ENCODE peak calls at places on chromosomes 1 and 21, in ten cellular contexts. Z is neural progenitor cell, H is GM23248, F is astrocyte, D is GM23338, I is keratinocyte, G is HCT116, U is hepatocyte, M is mammary epithelial cell, N is fibroblast of lung. T is an unnamed sample. For H3K36me3, the result is how much of the 10 kb centered on the place peaks cover.

GRCh38 chr1:16324456-16324890 is 27.8 kb downstream of the FBXO42 start:
- DNase-seq in Z (no peak), H (peak), F (peak), D (no peak), I (no peak), G (peak), U (peak), M (peak), N (peak), T (peak)

GRCh38 chr1:229716064-229716463 is 90.0 kb downstream of the URB2 start:
- DNase-seq in Z (peak), H (no peak), F (peak), D (peak), I (no peak), G (no peak), U (no peak), M (peak), N (no peak), T (no peak)

GRCh38 chr1:159594581-159594980 is 7.0 kb downstream of the APCS start:
- DNase-seq in Z (no peak), H (peak), F (peak), D (no peak), I (no peak), G (no peak), U (no peak), M (no peak), N (no peak), T (no peak)

GRCh38 chr1:155176544-155177071 is 3.0 kb downstream of the TRIM46 start:
- DNase-seq in Z (peak), H (peak), F (no peak), D (peak), I (no peak), G (peak), U (peak), M (peak), N (peak), T (peak)

GRCh38 chr21:45374826-45375455 is 30.0 kb upstream of the COL18A1 start:
- DNase-seq in Z (no peak), H (no peak), F (no peak), D (no peak), I (no peak), G (no peak), U (no peak), M (no peak), N (no peak), T (no peak)

GRCh38 chr1:94986783-94987182 is 59.9 kb upstream of the CNN3 start:
- DNase-seq in Z (no peak), H (peak), F (peak), D (no peak), I (peak), G (no peak), U (no peak), M (peak), N (peak), T (no peak)

GRCh38 chr1:86229405-86229804 is 72.8 kb upstream of the COL24A1 start:
- DNase-seq in Z (no peak), H (no peak), F (no peak), D (no peak), I (no peak), G (no peak), U (no peak), M (no peak), N (no peak), T (no peak)

GRCh38 chr21:43921979-43922945 is 57.2 kb downstream of the AGPAT3 start:
- DNase-seq in Z (no peak), H (no peak), F (peak), D (no peak), I (no peak), G (no peak), U (no peak), M (no peak), N (no peak), T (no peak)

GRCh38 chr1:208475449-208475848 is 231.3 kb upstream of the PLXNA2 start:
- DNase-seq in Z (no peak), H (peak), F (peak), D (no peak), I (no peak), G (no peak), U (peak), M (peak), N (peak), T (peak)

GRCh38 chr1:6623269-6623965 is 1.3 kb upstream of the THAP3 start:
- DNase-seq in Z (no peak), H (no peak), F (no peak), D (no peak), I (no peak), G (no peak), U (no peak), M (no peak), N (no peak), T (no peak)

GRCh38 chr1:180155202-180155682 is 573 bp downstream of the QSOX1 start:
- DNase-seq in Z (peak), H (peak), F (no peak), D (peak), I (no peak), G (no peak), U (no peak), M (no peak), N (no peak), T (peak)

GRCh38 chr1:229585338-229585737 is 26.8 kb upstream of the ABCB10 start:
- DNase-seq in Z (no peak), H (no peak), F (no peak), D (peak), I (no peak), G (no peak), U (no peak), M (no peak), N (no peak), T (no peak)

GRCh38 chr1:211632808-211633522 is 42.5 kb downstream of the NEK2 start:
- DNase-seq in Z (no peak), H (peak), F (peak), D (no peak), I (no peak), G (no peak), U (no peak), M (peak), N (peak), T (no peak)

GRCh38 chr1:24562625-24563024 is 6.7 kb downstream of the NCMAP start:
- DNase-seq in Z (no peak), H (no peak), F (no peak), D (no peak), I (no peak), G (no peak), U (peak), M (peak), N (no peak), T (peak)

GRCh38 chr1:116769561-116769977 is 15.3 kb downstream of the CD2 start:
- DNase-seq in Z (no peak), H (peak), F (peak), D (no peak), I (peak), G (no peak), U (no peak), M (peak), N (no peak), T (no peak)

GRCh38 chr1:223249854-223250631 is 107.0 kb upstream of the TLR5 start:
- DNase-seq in Z (no peak), H (no peak), F (no peak), D (no peak), I (peak), G (no peak), U (peak), M (peak), N (peak), T (no peak)

GRCh38 chr1:51488372-51489050 is 30.6 kb downstream of the EPS15 start:
- DNase-seq in Z (no peak), H (no peak), F (no peak), D (peak), I (no peak), G (no peak), U (no peak), M (peak), N (no peak), T (no peak)

GRCh38 chr1:221078260-221078965 is 199.2 kb downstream of the HLX start:
- DNase-seq in Z (no peak), H (peak), F (peak), D (no peak), I (no peak), G (no peak), U (no peak), M (no peak), N (peak), T (no peak)

GRCh38 chr1:205914730-205915129 is 28.5 kb downstream of the SLC26A9 start:
- DNase-seq in Z (no peak), H (no peak), F (no peak), D (no peak), I (no peak), G (no peak), U (peak), M (no peak), N (no peak), T (no peak)

GRCh38 chr1:228668553-228669400 is 66.5 kb upstream of the RHOU start:
- DNase-seq in Z (no peak), H (peak), F (peak), D (no peak), I (no peak), G (no peak), U (no peak), M (no peak), N (peak), T (no peak)

GRCh38 chr1:230701895-230702768 is 11.8 kb downstream of the AGT start:
- DNase-seq in Z (no peak), H (no peak), F (no peak), D (no peak), I (no peak), G (no peak), U (peak), M (no peak), N (no peak), T (no peak)

GRCh38 chr1:110903853-110904500 is 31.0 kb downstream of the CD53 start:
- DNase-seq in Z (no peak), H (no peak), F (no peak), D (no peak), I (no peak), G (no peak), U (no peak), M (peak), N (no peak), T (no peak)

GRCh38 chr21:42980959-42981523 is 6.7 kb downstream of the PKNOX1 start:
- DNase-seq in Z (no peak), H (no peak), F (no peak), D (no peak), I (no peak), G (no peak), U (no peak), M (no peak), N (no peak), T (no peak)

GRCh38 chr1:18883079-18883478 is 19.3 kb downstream of the ALDH4A1 start:
- DNase-seq in Z (no peak), H (no peak), F (no peak), D (no peak), I (no peak), G (no peak), U (no peak), M (no peak), N (no peak), T (no peak)

GRCh38 chr1:18882511-18882910 is 19.8 kb downstream of the ALDH4A1 start:
- DNase-seq in Z (no peak), H (peak), F (peak), D (no peak), I (no peak), G (no peak), U (no peak), M (no peak), N (no peak), T (no peak)

GRCh38 chr1:18880585-18880984 is 21.1 kb upstream of the TAS1R2 start:
- DNase-seq in Z (no peak), H (no peak), F (no peak), D (no peak), I (no peak), G (no peak), U (no peak), M (no peak), N (no peak), T (no peak)

GRCh38 chr1:18881164-18881563 is 21.2 kb downstream of the ALDH4A1 start:
- DNase-seq in Z (no peak), H (no peak), F (no peak), D (no peak), I (no peak), G (no peak), U (no peak), M (no peak), N (no peak), T (no peak)

GRCh38 chr1:18881642-18882431 is 20.5 kb downstream of the ALDH4A1 start:
- DNase-seq in Z (no peak), H (no peak), F (no peak), D (no peak), I (no peak), G (no peak), U (no peak), M (peak), N (no peak), T (no peak)
- H3K36me3 ChIP-seq in Z (under half), H (under half), F (under half), D (under half), I (under half), G (under half), U (under half), M (under half), N (under half), T (under half)

DNA sequence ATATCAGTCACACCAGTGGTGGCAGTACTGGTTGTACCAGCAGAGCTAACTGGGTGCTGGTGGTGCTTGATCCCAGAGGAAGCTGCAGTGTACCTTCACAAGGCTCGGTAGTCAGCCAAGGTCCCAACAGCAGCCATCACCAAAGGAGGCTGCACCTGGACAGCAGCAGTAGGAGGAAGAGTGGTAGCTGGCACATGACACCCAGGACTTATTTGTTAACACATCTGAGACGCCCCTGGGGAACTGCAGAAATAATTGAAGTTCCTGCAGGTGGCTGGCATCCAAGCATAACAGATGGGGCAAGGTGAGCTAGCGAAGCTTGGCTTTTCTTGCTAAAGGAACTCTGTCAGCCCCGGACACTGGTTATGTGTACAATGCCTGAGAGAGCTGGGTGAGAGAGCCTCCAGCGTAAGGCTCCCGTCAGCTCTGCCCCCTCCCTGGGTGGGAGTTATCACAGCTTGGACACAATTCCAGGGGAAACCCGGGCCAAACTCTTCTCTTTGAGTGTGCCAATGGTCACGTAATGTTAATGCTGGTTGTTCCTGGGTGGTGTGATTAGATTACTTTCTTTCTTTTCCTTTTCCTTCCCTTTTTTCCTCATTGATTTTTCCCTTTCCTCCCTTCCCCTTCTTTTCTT is 29.1 kb upstream of the PARP1 start:
- DNase-seq in Z (no peak), H (no peak), F (no peak), D (no peak), I (no peak), G (no peak), U (no peak), M (peak), N (no peak), T (no peak)
- TF ChIP-seq EZH2 in Z (no peak), H (no peak), F (no peak), D (no peak), I (no peak), G (no peak), U (no peak), M (no peak), N (no peak), T (no peak)

GRCh38 chr1:198919667-198920398 is 281.0 kb downstream of the PTPRC start:
- DNase-seq in Z (no peak), H (no peak), F (peak), D (peak), I (no peak), G (no peak), U (no peak), M (peak), N (no peak), T (no peak)

GRCh38 chr1:198918920-198919319 is 280.1 kb downstream of the PTPRC start:
- DNase-seq in Z (no peak), H (peak), F (no peak), D (no peak), I (no peak), G (no peak), U (no peak), M (peak), N (no peak), T (no peak)

GRCh38 chr1:198923940-198924339 is 285.1 kb downstream of the PTPRC start:
- DNase-seq in Z (no peak), H (no peak), F (no peak), D (no peak), I (no peak), G (no peak), U (no peak), M (no peak), N (no peak), T (no peak)

GRCh38 chr1:198925575-198925974 is 286.7 kb downstream of the PTPRC start:
- DNase-seq in Z (no peak), H (no peak), F (no peak), D (no peak), I (no peak), G (no peak), U (no peak), M (no peak), N (no peak), T (no peak)

DNA sequence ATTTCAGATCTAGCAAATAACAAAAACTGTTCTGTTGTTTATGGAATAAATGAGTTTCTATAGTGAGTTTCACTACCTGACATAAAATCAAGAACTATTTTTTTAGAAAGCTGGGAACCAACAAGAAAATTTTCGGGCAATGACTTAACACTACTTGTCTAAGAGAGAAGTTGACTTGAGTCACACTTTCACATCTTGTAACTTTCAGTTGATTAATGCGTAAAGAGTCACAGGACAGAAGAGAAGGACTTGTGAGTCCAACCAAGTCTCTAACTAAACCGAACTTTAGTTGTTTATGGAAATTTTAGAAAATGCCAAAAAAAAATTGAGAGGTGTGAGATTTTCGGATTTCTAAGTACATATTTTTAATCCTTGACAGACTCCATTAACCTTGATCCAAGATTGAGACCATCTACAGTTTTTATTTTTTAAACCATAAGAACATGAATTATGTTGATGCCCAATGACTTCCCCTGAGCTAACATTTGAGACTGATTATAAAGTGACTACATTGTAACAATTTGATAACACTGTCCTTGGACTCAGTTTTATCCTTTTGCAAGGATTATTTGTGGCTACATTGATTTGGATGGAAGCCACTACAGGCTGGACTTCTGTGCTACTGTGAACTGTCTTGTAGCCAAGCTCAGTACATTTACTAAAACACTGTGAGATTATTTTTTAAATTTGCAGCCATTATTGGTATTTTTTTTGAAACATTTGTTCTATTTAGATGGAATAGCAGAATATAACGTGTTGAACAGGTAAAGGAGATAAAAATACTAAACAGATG is 284.0 kb downstream of the PTPRC start:
- DNase-seq in Z (no peak), H (no peak), F (peak), D (no peak), I (no peak), G (no peak), U (no peak), M (no peak), N (no peak), T (no peak)
- H3K36me3 ChIP-seq in Z (under half), H (under half), F (under half), D (under half), I (under half), G (under half), U (under half), M (under half), N (under half), T (half or more)

GRCh38 chr1:218164111-218164929 is 120.8 kb upstream of the RRP15 start:
- DNase-seq in Z (peak), H (peak), F (peak), D (peak), I (no peak), G (no peak), U (peak), M (peak), N (peak), T (peak)
- TF ChIP-seq EZH2 in Z (peak), H (peak), F (peak), D (peak), I (peak), G (no peak), U (peak), M (peak), N (peak), T (peak)

T was measured in A673.